ENCODE peak calls at places on chromosomes 13 and 19, in eight cellular contexts. G, S, V, Z, E, U, K and X are unnamed samples.

GRCh38 chr13:98889419-98890079 is 88.3 kb downstream of the DOCK9 start:
- DNase-seq in G (no peak), S (no peak), V (no peak), Z (no peak), E (no peak), U (no peak), K (no peak), X (no peak)

GRCh38 chr13:98490866-98491265 is 86.0 kb downstream of the STK24 start:
- DNase-seq in G (no peak), S (no peak), V (no peak), Z (no peak), E (no peak), U (no peak), K (no peak), X (no peak)

GRCh38 chr13:72507394-72508199 is 219.8 kb downstream of the MZT1 start:
- DNase-seq in G (no peak), S (no peak), V (no peak), Z (no peak), E (no peak), U (no peak), K (no peak), X (no peak)

GRCh38 chr13:52127783-52128702 is 830 bp downstream of the NEK5 start:
- DNase-seq in G (peak), S (peak), V (peak), Z (peak), E (peak), U (peak), K (peak), X (peak)

GRCh38 chr13:73081256-73081915 is 22.6 kb downstream of the KLF5 start:
- DNase-seq in G (no peak), S (no peak), V (no peak), Z (no peak), E (no peak), U (no peak), K (no peak), X (no peak)

GRCh38 chr19:2551172-2551863 is 75.4 kb downstream of the GADD45B start:
- DNase-seq in G (no peak), S (peak), V (no peak), Z (no peak), E (no peak), U (no peak), K (no peak), X (no peak)

GRCh38 chr19:8251025-8251472 is 41.9 kb downstream of the CERS4 start:
- DNase-seq in G (no peak), S (peak), V (peak), Z (no peak), E (peak), U (no peak), K (no peak), X (no peak)

GRCh38 chr13:26482451-26483197 is 74.9 kb upstream of the WASF3 start:
- DNase-seq in G (peak), S (peak), V (peak), Z (peak), E (peak), U (peak), K (peak), X (peak)

GRCh38 chr19:41646589-41647204 is 19.8 kb upstream of the CEACAM4 start:
- DNase-seq in G (no peak), S (peak), V (no peak), Z (peak), E (peak), U (no peak), K (no peak), X (no peak)

GRCh38 chr13:68745517-68745916 is 1362.1 kb upstream of the ATXN8OS start:
- DNase-seq in G (no peak), S (no peak), V (no peak), Z (no peak), E (no peak), U (no peak), K (no peak), X (no peak)

GRCh38 chr13:43364210-43365041 is 341.0 kb downstream of the DNAJC15 start:
- DNase-seq in G (no peak), S (no peak), V (no peak), Z (no peak), E (peak), U (no peak), K (no peak), X (no peak)

GRCh38 chr13:21528616-21529015 is 69.5 kb upstream of the ZDHHC20 start:
- DNase-seq in G (no peak), S (no peak), V (no peak), Z (no peak), E (peak), U (no peak), K (no peak), X (peak)

GRCh38 chr13:95323930-95324662 is 22.8 kb upstream of the ABCC4 start:
- DNase-seq in G (no peak), S (no peak), V (no peak), Z (peak), E (no peak), U (no peak), K (no peak), X (no peak)

GRCh38 chr13:108734676-108735075 is 105.3 kb downstream of the MYO16 start:
- DNase-seq in G (no peak), S (no peak), V (no peak), Z (no peak), E (no peak), U (no peak), K (no peak), X (no peak)

GRCh38 chr19:18428837-18429674 is 8.9 kb downstream of the ISYNA1 start:
- DNase-seq in G (peak), S (peak), V (peak), Z (peak), E (peak), U (peak), K (peak), X (peak)

GRCh38 chr13:23980160-23980551 is 82.9 kb upstream of the C1QTNF9B start:
- DNase-seq in G (peak), S (peak), V (peak), Z (peak), E (peak), U (peak), K (peak), X (no peak)

GRCh38 chr19:10194500-10195198 is at the start of gene DNMT1:
- DNase-seq in G (peak), S (peak), V (peak), Z (peak), E (peak), U (peak), K (peak), X (peak)